ENCODE peak calls at places on chromosomes 16 and 17, in eight cellular contexts. V is A549, Y is WTC11, Q is IMR-90, W is SK-N-SH, D is K562, R is GM12878, X is HepG2. K is an unnamed sample.

GRCh38 chr17:81821603-81822311 is 11.3 kb downstream of the MCRIP1 start:
- DNase-seq in V (peak), Y (peak), Q (peak), W (peak), D (peak), R (no peak), X (peak), K (no peak)

GRCh38 chr16:47490471-47490870 is 29.3 kb downstream of the PHKB start:
- DNase-seq in V (no peak), Y (no peak), Q (no peak), W (no peak), D (no peak), R (no peak), X (no peak), K (no peak)

GRCh38 chr17:39755550-39756375 is 18.0 kb downstream of the GRB7 start:
- DNase-seq in V (no peak), Y (no peak), Q (peak), W (no peak), D (no peak), R (peak), X (peak), K (no peak)

GRCh38 chr16:31409433-31409832 is 16.3 kb downstream of the ITGAD start:
- DNase-seq in V (peak), Y (no peak), Q (peak), W (no peak), D (no peak), R (no peak), X (no peak), K (no peak)

GRCh38 chr17:31491794-31492171 is 100.3 kb downstream of the RAB11FIP4 start:
- DNase-seq in V (no peak), Y (no peak), Q (no peak), W (no peak), D (no peak), R (peak), X (no peak), K (no peak)

GRCh38 chr17:13415877-13416416 is 185.8 kb downstream of the HS3ST3A1 start:
- DNase-seq in V (no peak), Y (no peak), Q (peak), W (peak), D (peak), R (no peak), X (peak), K (no peak)

GRCh38 chr16:83095926-83096692 is 469.3 kb downstream of the CDH13 start:
- DNase-seq in V (no peak), Y (no peak), Q (peak), W (no peak), D (no peak), R (no peak), X (no peak), K (no peak)

GRCh38 chr16:28491080-28491969 is 549 bp downstream of the CLN3 start:
- DNase-seq in V (no peak), Y (peak), Q (no peak), W (peak), D (peak), R (no peak), X (peak), K (peak)

GRCh38 chr16:29156511-29156910 is 171.7 kb downstream of the LAT start:
- DNase-seq in V (no peak), Y (no peak), Q (no peak), W (no peak), D (no peak), R (no peak), X (no peak), K (no peak)

GRCh38 chr16:56281256-56281805 is 90.0 kb downstream of the GNAO1 start:
- DNase-seq in V (no peak), Y (peak), Q (no peak), W (peak), D (peak), R (no peak), X (peak), K (peak)
- TF ChIP-seq USF2 in V (no peak), Y (no peak), Q (no peak), W (no peak), D (no peak), R (no peak), X (no peak), K (no peak)

DNA sequence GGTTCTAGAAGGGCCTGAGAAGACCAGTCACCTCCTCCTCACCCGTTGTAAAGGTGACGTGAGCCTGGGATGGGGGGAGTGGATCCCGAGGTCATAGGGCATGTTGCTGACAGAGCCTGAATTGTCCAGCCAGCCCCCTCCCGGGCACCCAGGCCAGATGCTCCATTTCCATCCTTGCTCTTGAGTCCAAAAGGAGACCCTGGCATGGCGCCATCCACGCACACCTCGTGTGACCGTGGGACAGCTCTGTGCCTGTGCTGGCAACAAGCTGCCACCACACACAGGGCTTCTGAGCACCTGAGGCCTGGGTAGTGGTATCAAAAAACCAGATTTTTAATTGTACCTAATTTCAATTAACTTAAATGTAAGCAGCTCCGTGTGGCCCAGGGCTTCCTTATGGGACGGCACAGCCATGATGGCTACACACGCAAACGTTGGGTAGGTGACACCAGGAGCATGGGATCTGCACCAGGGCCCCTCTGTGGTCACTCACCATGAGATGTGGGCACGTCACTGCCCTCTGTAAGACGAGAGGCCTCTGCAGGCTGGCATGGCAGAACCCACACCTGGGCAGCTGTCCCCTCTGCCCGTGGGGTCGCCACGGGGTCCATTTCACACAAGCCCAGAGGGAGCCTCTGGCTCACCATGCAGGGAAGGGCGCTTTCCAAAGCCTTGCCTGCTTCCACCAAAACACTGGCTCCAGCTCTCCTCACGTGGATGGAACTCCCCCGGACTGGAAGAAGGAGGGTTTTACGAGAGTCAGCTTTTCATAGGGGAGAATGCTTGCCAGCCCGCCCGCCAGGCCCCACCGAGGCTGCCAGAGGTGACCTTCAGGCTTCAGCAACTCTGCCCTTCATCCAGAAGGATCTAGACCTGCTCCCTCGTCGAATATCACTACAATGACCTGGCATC is 37.5 kb upstream of the ZNF469 start:
- DNase-seq in V (no peak), Y (no peak), Q (no peak), W (peak), D (no peak), R (no peak), X (no peak), K (no peak)
- TF ChIP-seq USF2 in V (no peak), Y (no peak), Q (no peak), W (no peak), D (no peak), R (no peak), X (no peak), K (no peak)

GRCh38 chr16:30187971-30188561 is 4.7 kb downstream of the CORO1A start:
- DNase-seq in V (no peak), Y (no peak), Q (no peak), W (no peak), D (no peak), R (no peak), X (no peak), K (no peak)
- TF ChIP-seq USF2 in V (no peak), Y (no peak), Q (no peak), W (no peak), D (no peak), R (no peak), X (no peak), K (no peak)

GRCh38 chr17:74152591-74153455 is 50.7 kb upstream of the RPL38 start:
- DNase-seq in V (no peak), Y (no peak), Q (no peak), W (peak), D (no peak), R (no peak), X (no peak), K (no peak)
- TF ChIP-seq USF2 in V (no peak), Y (no peak), Q (no peak), W (no peak), D (no peak), R (no peak), X (no peak), K (no peak)

GRCh38 chr16:8869212-8869987 is 594 bp upstream of the CARHSP1 start:
- DNase-seq in V (no peak), Y (peak), Q (no peak), W (peak), D (peak), R (no peak), X (peak), K (no peak)
- TF ChIP-seq USF2 in V (no peak), Y (no peak), Q (no peak), W (no peak), D (no peak), R (no peak), X (no peak), K (no peak)

GRCh38 chr17:45955326-45955725 is 43.7 kb upstream of the STH start:
- DNase-seq in V (no peak), Y (no peak), Q (no peak), W (no peak), D (no peak), R (no peak), X (no peak), K (no peak)
- TF ChIP-seq USF2 in V (no peak), Y (no peak), Q (no peak), W (no peak), D (no peak), R (no peak), X (no peak), K (no peak)

GRCh38 chr16:21986692-21987246 is 14.1 kb downstream of the PDZD9 start:
- DNase-seq in V (no peak), Y (no peak), Q (no peak), W (no peak), D (no peak), R (no peak), X (no peak), K (no peak)

GRCh38 chr16:21991621-21992020 is 9.3 kb downstream of the PDZD9 start:
- DNase-seq in V (no peak), Y (no peak), Q (no peak), W (no peak), D (no peak), R (no peak), X (no peak), K (no peak)

GRCh38 chr16:21990381-21990944 is 10.5 kb downstream of the PDZD9 start:
- DNase-seq in V (no peak), Y (no peak), Q (no peak), W (no peak), D (no peak), R (no peak), X (no peak), K (no peak)

GRCh38 chr16:21987498-21987897 is 13.4 kb downstream of the PDZD9 start:
- DNase-seq in V (no peak), Y (no peak), Q (no peak), W (no peak), D (no peak), R (no peak), X (no peak), K (no peak)

GRCh38 chr16:21989141-21989540 is 11.8 kb downstream of the PDZD9 start:
- DNase-seq in V (no peak), Y (no peak), Q (peak), W (no peak), D (no peak), R (no peak), X (no peak), K (no peak)
- TF ChIP-seq USF2 in V (no peak), Y (no peak), Q (no peak), W (no peak), D (no peak), R (no peak), X (no peak), K (no peak)

DNA sequence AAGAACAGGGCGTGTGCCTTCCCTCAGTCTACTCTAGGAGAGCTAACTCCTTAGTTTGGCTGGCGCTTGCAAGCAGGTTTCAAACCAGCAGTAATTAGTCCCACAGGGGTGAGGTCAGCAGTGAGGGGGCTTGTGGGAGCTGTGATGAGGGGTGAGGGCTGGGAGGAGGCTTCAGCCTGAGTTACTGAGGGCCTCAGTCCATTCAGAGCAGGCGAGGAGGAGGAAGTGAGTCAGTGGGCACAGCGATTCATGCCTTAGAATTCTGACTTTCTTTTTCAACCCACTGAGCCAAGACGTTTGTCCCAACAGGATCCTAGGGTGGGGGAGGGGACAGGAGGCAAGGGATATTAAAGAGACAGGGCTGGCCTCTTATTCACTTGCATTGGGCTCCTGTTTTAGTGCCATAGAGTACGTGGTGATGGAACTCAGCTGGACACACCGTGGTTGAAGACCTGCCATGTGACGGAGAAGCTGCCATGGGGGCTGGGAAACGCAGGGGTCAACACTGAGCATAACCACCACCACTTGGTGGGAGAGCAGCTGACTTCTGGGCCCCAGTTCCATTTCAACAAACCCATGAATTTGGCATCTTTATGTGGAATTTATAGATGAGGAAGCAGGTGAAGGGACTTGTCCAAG is 8.3 kb upstream of the ITGA3 start:
- DNase-seq in V (peak), Y (no peak), Q (peak), W (no peak), D (no peak), R (no peak), X (no peak), K (no peak)
- TF ChIP-seq USF2 in V (no peak), Y (no peak), Q (no peak), W (no peak), D (no peak), R (no peak), X (no peak), K (no peak)

GRCh38 chr16:19746561-19746960 is 28.5 kb downstream of the IQCK start:
- DNase-seq in V (no peak), Y (no peak), Q (no peak), W (peak), D (no peak), R (no peak), X (no peak), K (no peak)

GRCh38 chr16:19745286-19746018 is 27.4 kb downstream of the IQCK start:
- DNase-seq in V (no peak), Y (no peak), Q (peak), W (no peak), D (no peak), R (no peak), X (no peak), K (no peak)

GRCh38 chr16:19741354-19741753 is 23.3 kb downstream of the IQCK start:
- DNase-seq in V (no peak), Y (no peak), Q (no peak), W (peak), D (no peak), R (no peak), X (no peak), K (no peak)

GRCh38 chr16:19744670-19745069 is 26.6 kb downstream of the IQCK start:
- DNase-seq in V (no peak), Y (no peak), Q (no peak), W (no peak), D (no peak), R (no peak), X (peak), K (no peak)

GRCh38 chr16:19743816-19744159 is 25.7 kb downstream of the IQCK start:
- DNase-seq in V (no peak), Y (no peak), Q (peak), W (no peak), D (no peak), R (no peak), X (no peak), K (no peak)
- TF ChIP-seq USF2 in V (no peak), Y (no peak), Q (no peak), W (no peak), D (no peak), R (no peak), X (no peak), K (no peak)

DNA sequence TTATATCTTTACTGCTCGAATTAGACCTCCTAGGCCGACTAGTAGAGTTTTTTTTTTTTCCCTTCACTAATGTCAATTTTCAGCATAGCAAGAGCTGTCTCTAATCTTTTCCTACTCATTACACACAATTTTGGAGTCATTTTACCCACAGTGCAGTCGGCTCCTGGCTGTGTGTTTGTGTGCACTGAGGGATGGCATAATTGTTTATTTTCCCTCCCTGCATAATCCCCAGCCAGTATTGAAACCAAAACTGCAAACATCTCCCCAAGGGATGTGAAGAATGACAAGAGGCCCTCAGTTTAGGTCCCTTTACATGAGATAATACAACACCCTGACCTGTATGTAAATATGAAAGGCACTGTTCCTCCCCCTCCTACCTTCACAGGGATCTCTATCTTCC is 169.0 kb downstream of the AATF start:
- DNase-seq in V (no peak), Y (no peak), Q (no peak), W (no peak), D (no peak), R (no peak), X (no peak), K (no peak)
- TF ChIP-seq USF2 in V (no peak), Y (no peak), Q (no peak), W (no peak), D (no peak), R (no peak), X (no peak), K (no peak)